ENCODE peak calls at places on chromosomes 13 and 19, in six cellular contexts. F, G, R, P, C and A are unnamed samples.

GRCh38 chr19:19821366-19822147 is at the start of gene ZNF506:
- DNase-seq in F (peak), P (peak), R (peak), G (peak), C (peak), A (peak)

GRCh38 chr19:34232566-34233481 is 21.5 kb upstream of the GARRE1 start:
- DNase-seq in G (no peak), F (peak), R (peak), C (peak), P (peak), A (peak)

GRCh38 chr19:46520616-46521015 is 24.9 kb upstream of the PNMA8B start:
- DNase-seq in R (no peak), C (no peak), G (no peak), P (no peak), F (no peak), A (no peak)

GRCh38 chr19:28577666-28578065 is 635.3 kb downstream of the UQCRFS1 start:
- DNase-seq in C (no peak), P (no peak), F (no peak), R (no peak), G (no peak), A (no peak)

GRCh38 chr19:43648633-43649032 is 9.0 kb upstream of the CADM4 start:
- DNase-seq in P (no peak), C (no peak), F (no peak), R (no peak), G (no peak), A (no peak)

GRCh38 chr19:14048439-14049153 is 13.3 kb downstream of the PALM3 start:
- DNase-seq in P (no peak), G (no peak), F (no peak), C (peak), R (peak), A (peak)

GRCh38 chr19:2127758-2128157 is 23.6 kb downstream of the AP3D1 start:
- DNase-seq in F (no peak), G (no peak), R (no peak), C (no peak), P (no peak), A (no peak)

GRCh38 chr13:85074543-85075313 is 724.5 kb downstream of the SLITRK6 start:
- DNase-seq in C (no peak), G (no peak), P (no peak), F (no peak), R (no peak), A (no peak)

GRCh38 chr13:98544105-98544710 is 32.7 kb downstream of the STK24 start:
- DNase-seq in R (no peak), F (no peak), P (no peak), C (no peak), G (no peak), A (no peak)

GRCh38 chr19:29605653-29606419 is at the start of gene POP4:
- DNase-seq in F (peak), R (peak), C (peak), G (peak), P (peak), A (peak)

GRCh38 chr19:11964496-11964857 is 363 bp upstream of the ZNF763 start:
- DNase-seq in P (no peak), C (no peak), F (no peak), R (no peak), G (no peak), A (no peak)

GRCh38 chr19:38666662-38667448 is 19.4 kb downstream of the ACTN4 start:
- DNase-seq in P (peak), G (no peak), F (no peak), C (peak), R (peak), A (no peak)

GRCh38 chr13:65497265-65497664 is 1732.9 kb downstream of the PCDH9 start:
- DNase-seq in C (peak), F (peak), R (peak), P (peak), G (no peak), A (peak)

GRCh38 chr13:53068841-53069520 is 40.4 kb downstream of the OLFM4 start:
- DNase-seq in R (no peak), F (no peak), C (no peak), P (no peak), G (no peak), A (no peak)

GRCh38 chr19:290539-291521 is at the start of gene PLPP2:
- DNase-seq in F (no peak), G (peak), C (no peak), R (peak), P (no peak), A (peak)

GRCh38 chr13:64457976-64458375 is 2772.2 kb downstream of the PCDH9 start:
- DNase-seq in F (no peak), R (no peak), P (peak), C (no peak), G (no peak), A (no peak)

GRCh38 chr13:99565478-99566124 is 64.3 kb downstream of the TM9SF2 start:
- DNase-seq in P (no peak), C (peak), R (no peak), G (no peak), F (no peak), A (no peak)

GRCh38 chr13:39410089-39410901 is 192.7 kb downstream of the LHFPL6 start:
- DNase-seq in F (no peak), C (no peak), G (no peak), P (peak), R (no peak), A (no peak)

GRCh38 chr19:35879068-35879467 is 10.7 kb downstream of the APLP1 start:
- DNase-seq in P (no peak), C (no peak), F (no peak), R (no peak), G (no peak), A (no peak)

GRCh38 chr19:8526345-8527062 is 12.5 kb upstream of the ZNF414 start:
- DNase-seq in F (peak), G (peak), R (peak), P (peak), C (peak), A (peak)

GRCh38 chr19:2949939-2950285 is 5.1 kb upstream of the ZNF77 start:
- DNase-seq in R (no peak), F (no peak), P (peak), C (peak), G (no peak), A (peak)

GRCh38 chr19:27740396-27740795 is 1472.6 kb downstream of the UQCRFS1 start:
- DNase-seq in C (no peak), F (no peak), P (no peak), R (no peak), G (peak), A (no peak)

GRCh38 chr13:110415669-110416068 is 108.6 kb downstream of the COL4A2 start:
- DNase-seq in R (peak), G (no peak), P (no peak), F (no peak), C (no peak), A (peak)

GRCh38 chr13:20390526-20391175 is 135.0 kb downstream of the CRYL1 start:
- DNase-seq in R (no peak), G (no peak), C (no peak), P (no peak), F (no peak), A (no peak)